ENCODE peak calls at places on chromosomes 2 and 18, in seven cellular contexts. U is colonic mucosa, Q is cardiac muscle cell, J is left ventricle myocardium inferior, F is H1, D is tibial artery, N is PC-9. Y is an unnamed sample.

GRCh38 chr2:46097714-46098480 is 199.3 kb upstream of the EPAS1 start:
- DNase-seq in U (peak), Q (peak), J (no peak), F (no peak), D (peak), N (peak), Y (peak)

GRCh38 chr18:57428221-57429150 is 6.7 kb upstream of the ONECUT2 start:
- DNase-seq in U (no peak), Q (no peak), J (no peak), F (no peak), D (no peak), N (no peak), Y (no peak)

GRCh38 chr2:72113847-72114692 is 33.6 kb downstream of the CYP26B1 start:
- DNase-seq in U (peak), Q (no peak), J (no peak), F (no peak), D (no peak), N (no peak), Y (peak)

GRCh38 chr2:47844162-47844561 is 61.2 kb downstream of the MSH6 start:
- DNase-seq in U (no peak), Q (no peak), J (no peak), F (no peak), D (no peak), N (no peak), Y (no peak)

GRCh38 chr2:55051026-55051866 is 995 bp upstream of the RTN4 start:
- DNase-seq in U (peak), Q (peak), J (peak), F (peak), D (peak), N (peak), Y (peak)

GRCh38 chr2:61177727-61178549 is 15.9 kb downstream of the C2orf74 start:
- DNase-seq in U (peak), Q (peak), J (peak), F (no peak), D (peak), N (no peak), Y (no peak)

GRCh38 chr18:36350211-36350610 is 52.7 kb downstream of the FHOD3 start:
- DNase-seq in U (no peak), Q (no peak), J (no peak), F (no peak), D (no peak), N (no peak), Y (no peak)

GRCh38 chr2:169822785-169823392 is 1.8 kb downstream of the METTL5 start:
- DNase-seq in U (no peak), Q (no peak), J (no peak), F (no peak), D (no peak), N (no peak), Y (no peak)

GRCh38 chr18:111292-112014 is 46.9 kb upstream of the USP14 start:
- DNase-seq in U (peak), Q (peak), J (peak), F (peak), D (peak), N (peak), Y (no peak)

GRCh38 chr2:223674998-223675609 is 72.9 kb upstream of the SCG2 start:
- DNase-seq in U (no peak), Q (peak), J (no peak), F (no peak), D (no peak), N (peak), Y (no peak)

GRCh38 chr2:120854014-120854620 is 118.4 kb downstream of the GLI2 start:
- DNase-seq in U (no peak), Q (no peak), J (no peak), F (no peak), D (no peak), N (no peak), Y (no peak)

GRCh38 chr2:200095436-200095835 is 140.1 kb downstream of the MAIP1 start:
- DNase-seq in U (no peak), Q (no peak), J (no peak), F (no peak), D (no peak), N (no peak), Y (no peak)
- TF ChIP-seq CTCF in U (no peak), Q (no peak), J (no peak), F (no peak), D (no peak), N (no peak), Y (no peak)

GRCh38 chr2:26735883-26736588 is 28.0 kb upstream of the SLC35F6 start:
- DNase-seq in U (no peak), Q (no peak), J (no peak), F (no peak), D (no peak), N (no peak), Y (no peak)
- TF ChIP-seq CTCF in U (no peak), Q (no peak), J (no peak), F (no peak), D (no peak), N (no peak), Y (peak)

GRCh38 chr18:54626779-54627178 is 35.7 kb downstream of the DYNAP start:
- DNase-seq in U (no peak), Q (no peak), J (no peak), F (no peak), D (no peak), N (no peak), Y (no peak)

GRCh38 chr18:54616220-54616848 is 25.3 kb downstream of the DYNAP start:
- DNase-seq in U (no peak), Q (no peak), J (no peak), F (no peak), D (no peak), N (no peak), Y (no peak)

GRCh38 chr18:54622084-54622483 is 31.0 kb downstream of the DYNAP start:
- DNase-seq in U (no peak), Q (no peak), J (no peak), F (no peak), D (no peak), N (no peak), Y (no peak)
- TF ChIP-seq CTCF in U (no peak), Q (peak), J (no peak), F (no peak), D (no peak), N (peak), Y (no peak)

DNA sequence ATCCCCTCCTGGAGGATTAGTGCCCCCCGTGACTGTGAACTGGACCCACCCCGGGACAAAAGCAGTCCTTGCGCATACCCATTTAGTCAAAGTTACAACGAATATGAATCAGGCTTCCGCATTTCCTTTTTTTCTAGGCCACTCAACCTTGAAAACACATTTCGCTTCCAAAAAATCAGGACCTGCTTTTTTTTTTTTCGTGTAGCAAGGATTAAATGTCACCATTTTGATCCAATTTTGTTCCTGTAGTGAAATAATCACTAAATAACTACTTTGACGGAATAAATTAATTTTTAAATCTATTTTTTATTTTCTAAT is 466 bp upstream of the FTCDNL1 start:
- DNase-seq in U (no peak), Q (no peak), J (no peak), F (no peak), D (no peak), N (no peak), Y (no peak)
- TF ChIP-seq CTCF in U (peak), Q (no peak), J (no peak), F (no peak), D (no peak), N (peak), Y (no peak)

DNA sequence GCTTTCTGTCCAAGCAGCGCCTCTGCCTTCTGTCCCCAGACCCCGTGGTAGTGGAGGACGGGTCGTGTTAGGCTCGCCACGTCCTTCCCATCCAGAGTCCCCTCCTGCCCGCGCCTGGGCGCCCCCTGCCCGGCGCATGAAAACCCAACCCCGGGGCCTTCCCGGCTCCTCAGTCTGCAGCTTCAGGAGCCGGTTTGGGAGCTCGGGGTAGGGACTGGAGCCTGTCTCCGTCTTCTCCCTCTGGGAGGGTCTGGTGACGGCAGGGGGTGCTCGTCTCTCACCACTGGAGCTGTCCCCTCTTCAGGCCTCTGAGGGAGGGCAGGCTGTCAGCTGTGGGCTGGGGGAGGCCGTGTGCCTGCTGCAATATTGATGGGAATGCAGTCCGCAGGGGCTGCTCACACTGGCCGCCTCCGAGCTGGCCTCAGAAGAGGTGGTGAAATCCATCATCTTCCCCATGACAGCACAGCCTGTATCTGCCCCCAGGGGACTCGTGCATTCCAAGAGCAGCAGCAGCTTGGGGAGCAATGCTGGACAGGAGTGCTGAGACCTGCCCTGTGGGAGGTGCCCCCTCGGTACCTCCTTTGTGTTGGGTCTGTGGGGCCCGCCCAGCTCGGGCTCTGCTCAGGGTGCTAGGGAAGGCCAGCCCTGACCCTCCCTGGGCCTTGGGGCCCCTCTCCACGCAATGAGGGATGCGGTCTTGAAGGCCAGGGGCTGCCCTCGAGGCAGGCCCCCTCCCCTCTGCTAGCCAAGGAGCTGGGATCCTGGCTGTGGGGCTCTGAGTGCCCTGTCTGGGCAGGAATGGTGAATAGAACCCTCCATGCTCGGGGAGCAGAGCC is 17.8 kb upstream of the KLHL30 start:
- DNase-seq in U (no peak), Q (peak), J (no peak), F (no peak), D (no peak), N (peak), Y (no peak)
- TF ChIP-seq CTCF in U (no peak), Q (peak), J (peak), F (no peak), D (no peak), N (no peak), Y (no peak)

GRCh38 chr2:213490087-213490486 is 205.8 kb downstream of the SPAG16 start:
- DNase-seq in U (no peak), Q (no peak), J (no peak), F (no peak), D (no peak), N (no peak), Y (no peak)
- TF ChIP-seq CTCF in U (no peak), Q (no peak), J (peak), F (no peak), D (no peak), N (no peak), Y (no peak)

GRCh38 chr18:47175895-47176575 is at the start of gene IER3IP1:
- DNase-seq in U (peak), Q (peak), J (peak), F (no peak), D (peak), N (peak), Y (peak)
- TF ChIP-seq CTCF in U (no peak), Q (no peak), J (peak), F (no peak), D (peak), N (no peak), Y (no peak)

GRCh38 chr2:219540784-219541504 is 2.7 kb downstream of the CHPF start:
- DNase-seq in U (no peak), Q (no peak), J (no peak), F (no peak), D (no peak), N (no peak), Y (no peak)

GRCh38 chr2:219542931-219543595 is 546 bp downstream of the CHPF start:
- DNase-seq in U (peak), Q (peak), J (peak), F (no peak), D (no peak), N (peak), Y (no peak)

GRCh38 chr2:219539926-219540678 is 3.5 kb downstream of the CHPF start:
- DNase-seq in U (no peak), Q (no peak), J (no peak), F (no peak), D (no peak), N (no peak), Y (no peak)

GRCh38 chr2:219543596-219544358 is at the start of the genes CHPF and TMEM198:
- DNase-seq in U (peak), Q (peak), J (peak), F (peak), D (peak), N (peak), Y (peak)

GRCh38 chr2:219541611-219542180 is 1.9 kb downstream of the CHPF start:
- DNase-seq in U (peak), Q (peak), J (peak), F (peak), D (peak), N (peak), Y (peak)
- TF ChIP-seq CTCF in U (peak), Q (peak), J (peak), F (no peak), D (peak), N (peak), Y (peak)

Y was measured in right atrium auricular region.